ENCODE peak calls at places on chromosomes 5 and 9, in ten cellular contexts. T is activated CD8-positive, alpha-beta T cell treated with anti-CD3 and anti-CD28 coated beads for 36 hours; M is ovary; B is progenitor cell of endocrine pancreas; O is CD4-positive, alpha-beta T cell; X is mesothelial cell of epicardium; R is thoracic aorta; N is astrocyte of the spinal cord; J is tibial nerve; G is gastrocnemius medialis. F is an unnamed sample.

GRCh38 chr5:75472973-75473372 is 38.5 kb downstream of the CERT1 start:
- DNase-seq in T (no peak), M (no peak), B (no peak), O (no peak), X (no peak), R (no peak), N (no peak), J (no peak), G (no peak), F (no peak)

GRCh38 chr5:79157289-79157688 is 45.7 kb downstream of the BHMT start:
- DNase-seq in T (no peak), M (no peak), B (no peak), O (no peak), X (no peak), R (no peak), N (no peak), J (no peak), G (no peak), F (no peak)

GRCh38 chr5:97224112-97224750 is 41.2 kb upstream of the RIOK2 start:
- DNase-seq in T (no peak), M (no peak), B (no peak), O (no peak), X (no peak), R (no peak), N (peak), J (no peak), G (no peak), F (no peak)

GRCh38 chr5:67381240-67381875 is 184.8 kb upstream of the CD180 start:
- DNase-seq in T (no peak), M (no peak), B (no peak), O (no peak), X (no peak), R (no peak), N (no peak), J (no peak), G (no peak), F (no peak)

GRCh38 chr9:117414220-117414905 is 494 bp downstream of the ASTN2 start:
- DNase-seq in T (no peak), M (no peak), B (peak), O (no peak), X (peak), R (no peak), N (no peak), J (no peak), G (no peak), F (peak)

GRCh38 chr9:88593537-88594185 is 58.7 kb downstream of the NXNL2 start:
- DNase-seq in T (peak), M (peak), B (no peak), O (peak), X (no peak), R (no peak), N (peak), J (peak), G (no peak), F (peak)

GRCh38 chr9:116336133-116336862 is 182.7 kb downstream of the PAPPA start:
- DNase-seq in T (no peak), M (no peak), B (no peak), O (no peak), X (no peak), R (no peak), N (no peak), J (no peak), G (no peak), F (no peak)

GRCh38 chr5:96384353-96384752 is 48.7 kb downstream of the PCSK1 start:
- DNase-seq in T (no peak), M (no peak), B (no peak), O (no peak), X (no peak), R (no peak), N (peak), J (no peak), G (peak), F (no peak)

GRCh38 chr5:151094054-151094858 is 13.4 kb upstream of the TNIP1 start:
- DNase-seq in T (peak), M (no peak), B (no peak), O (peak), X (no peak), R (no peak), N (no peak), J (no peak), G (no peak), F (no peak)

GRCh38 chr5:19564036-19564435 is 424.0 kb downstream of the CDH18 start:
- DNase-seq in T (no peak), M (no peak), B (no peak), O (no peak), X (no peak), R (no peak), N (peak), J (no peak), G (no peak), F (no peak)

GRCh38 chr9:115002371-115003120 is 72.2 kb upstream of the TNFSF8 start:
- DNase-seq in T (no peak), M (no peak), B (no peak), O (no peak), X (no peak), R (no peak), N (no peak), J (no peak), G (no peak), F (no peak)

GRCh38 chr5:112109331-112109993 is 309.6 kb downstream of the EPB41L4A start:
- DNase-seq in T (no peak), M (no peak), B (no peak), O (no peak), X (no peak), R (no peak), N (peak), J (no peak), G (peak), F (no peak)

GRCh38 chr5:155299342-155300006 is 285.9 kb downstream of the KIF4B start:
- DNase-seq in T (no peak), M (no peak), B (no peak), O (no peak), X (no peak), R (no peak), N (no peak), J (no peak), G (no peak), F (no peak)

GRCh38 chr5:36414869-36415282 is 113.2 kb upstream of the RANBP3L start:
- DNase-seq in T (no peak), M (no peak), B (no peak), O (no peak), X (no peak), R (no peak), N (peak), J (no peak), G (no peak), F (no peak)

GRCh38 chr9:5947912-5948311 is 57.2 kb downstream of the MLANA start:
- DNase-seq in T (peak), M (no peak), B (no peak), O (no peak), X (no peak), R (no peak), N (no peak), J (no peak), G (peak), F (no peak)

GRCh38 chr5:161432798-161433197 is 113.7 kb downstream of the GABRB2 start:
- DNase-seq in T (no peak), M (no peak), B (no peak), O (no peak), X (no peak), R (no peak), N (no peak), J (no peak), G (no peak), F (no peak)

GRCh38 chr9:113151696-113152630 is 1.2 kb downstream of the SLC31A2 start:
- DNase-seq in T (no peak), M (no peak), B (no peak), O (no peak), X (no peak), R (no peak), N (no peak), J (no peak), G (no peak), F (no peak)

GRCh38 chr9:19030899-19031298 is 2.1 kb downstream of the SAXO1 start:
- DNase-seq in T (no peak), M (no peak), B (no peak), O (no peak), X (no peak), R (no peak), N (no peak), J (no peak), G (no peak), F (no peak)

GRCh38 chr5:35046754-35047153 is 995 bp downstream of the AGXT2 start:
- DNase-seq in T (no peak), M (no peak), B (no peak), O (no peak), X (no peak), R (no peak), N (peak), J (no peak), G (no peak), F (no peak)

GRCh38 chr5:113692466-113693204 is 179.1 kb downstream of the YTHDC2 start:
- DNase-seq in T (no peak), M (no peak), B (no peak), O (no peak), X (no peak), R (no peak), N (no peak), J (no peak), G (no peak), F (no peak)

GRCh38 chr5:158456241-158456640 is 597.3 kb upstream of the CLINT1 start:
- DNase-seq in T (no peak), M (no peak), B (no peak), O (no peak), X (no peak), R (no peak), N (no peak), J (no peak), G (no peak), F (no peak)

GRCh38 chr5:126811515-126812198 is 34.7 kb downstream of the LMNB1 start:
- DNase-seq in T (peak), M (no peak), B (no peak), O (peak), X (no peak), R (no peak), N (peak), J (no peak), G (no peak), F (no peak)

GRCh38 chr5:401216-402034 is 41.6 kb upstream of the EXOC3 start:
- DNase-seq in T (no peak), M (peak), B (no peak), O (no peak), X (peak), R (no peak), N (no peak), J (no peak), G (no peak), F (no peak)

GRCh38 chr5:28703651-28704260 is 1665.4 kb upstream of the CDH9 start:
- DNase-seq in T (no peak), M (no peak), B (no peak), O (no peak), X (no peak), R (no peak), N (peak), J (no peak), G (no peak), F (no peak)

GRCh38 chr5:170216262-170216864 is 16.4 kb upstream of the C5orf58 start:
- DNase-seq in T (no peak), M (no peak), B (no peak), O (no peak), X (no peak), R (no peak), N (peak), J (no peak), G (no peak), F (peak)

GRCh38 chr5:157446077-157446930 is 13.7 kb upstream of the NIPAL4 start:
- DNase-seq in T (no peak), M (no peak), B (no peak), O (no peak), X (no peak), R (no peak), N (no peak), J (no peak), G (no peak), F (no peak)

GRCh38 chr5:172534229-172535169 is 80.2 kb upstream of the SH3PXD2B start:
- DNase-seq in T (no peak), M (no peak), B (peak), O (no peak), X (peak), R (no peak), N (no peak), J (no peak), G (no peak), F (no peak)

GRCh38 chr5:125798311-125798710 is 624.9 kb upstream of the GRAMD2B start:
- DNase-seq in T (no peak), M (no peak), B (no peak), O (no peak), X (no peak), R (no peak), N (peak), J (no peak), G (no peak), F (peak)

GRCh38 chr5:22557251-22557650 is 295.9 kb downstream of the CDH12 start:
- DNase-seq in T (no peak), M (no peak), B (no peak), O (no peak), X (no peak), R (no peak), N (no peak), J (no peak), G (no peak), F (no peak)

GRCh38 chr5:127838661-127839060 is 135.5 kb downstream of the CCDC192 start:
- DNase-seq in T (peak), M (no peak), B (no peak), O (no peak), X (no peak), R (no peak), N (peak), J (no peak), G (no peak), F (no peak)

GRCh38 chr5:141199359-141200235 is at the start of gene PCDHB11:
- DNase-seq in T (peak), M (no peak), B (no peak), O (no peak), X (no peak), R (no peak), N (no peak), J (no peak), G (no peak), F (no peak)
- TF ChIP-seq CTCF in T (no peak), M (no peak), B (peak), O (no peak), X (peak), R (no peak), N (no peak), J (no peak), G (no peak), F (peak)

GRCh38 chr5:131423056-131423455 is 159.2 kb downstream of the CDC42SE2 start:
- DNase-seq in T (no peak), M (no peak), B (no peak), O (no peak), X (no peak), R (no peak), N (peak), J (no peak), G (no peak), F (no peak)
- TF ChIP-seq CTCF in T (peak), M (no peak), B (peak), O (no peak), X (no peak), R (peak), N (peak), J (peak), G (no peak), F (peak)

DNA sequence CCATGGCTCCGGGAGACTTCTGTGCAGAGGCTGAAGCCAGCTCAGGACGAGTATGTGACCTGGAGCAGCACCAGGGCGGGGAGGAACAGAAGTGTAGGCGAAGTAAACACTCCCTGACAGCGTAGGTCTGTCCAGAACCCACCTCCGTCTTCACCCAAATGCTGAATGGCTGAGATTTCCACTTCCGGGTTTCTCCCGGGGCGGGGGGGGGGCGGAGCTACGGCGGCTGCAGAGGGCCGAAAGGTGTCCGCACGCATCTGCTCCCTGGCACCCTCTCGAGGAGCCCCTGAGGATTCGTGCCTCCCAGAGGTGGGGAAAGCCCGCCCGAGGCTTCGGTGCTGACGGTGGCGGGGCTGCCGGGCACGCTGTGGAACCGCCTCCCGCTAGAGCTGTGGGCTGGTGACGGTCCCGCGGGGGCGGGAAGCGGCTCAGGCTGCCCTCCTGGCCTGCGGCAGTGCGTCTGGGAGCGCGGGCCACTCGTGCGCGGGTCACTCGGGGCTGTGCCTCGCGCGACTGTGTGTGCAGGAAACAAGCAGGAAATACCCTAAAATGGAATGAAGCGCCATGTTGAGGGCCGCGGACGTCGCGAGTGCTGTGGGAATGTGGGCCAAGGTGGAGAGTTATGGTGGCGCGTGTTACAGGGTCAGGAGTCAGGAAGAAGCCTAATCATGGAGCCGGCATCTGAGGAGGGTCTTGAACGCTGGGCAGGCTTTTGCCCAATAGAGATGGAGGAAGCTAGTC is 1425.4 kb downstream of the FOXD4L5 start:
- DNase-seq in T (no peak), M (peak), B (no peak), O (no peak), X (no peak), R (no peak), N (peak), J (no peak), G (peak), F (no peak)
- TF ChIP-seq CTCF in T (no peak), M (no peak), B (no peak), O (no peak), X (no peak), R (no peak), N (no peak), J (no peak), G (no peak), F (no peak)

GRCh38 chr5:100900142-100900795 is 2.8 kb downstream of the ST8SIA4 start:
- DNase-seq in T (peak), M (no peak), B (no peak), O (no peak), X (peak), R (no peak), N (peak), J (no peak), G (no peak), F (no peak)
- TF ChIP-seq CTCF in T (peak), M (no peak), B (peak), O (peak), X (no peak), R (no peak), N (no peak), J (no peak), G (no peak), F (peak)

GRCh38 chr5:2272039-2272438 is 389.3 kb upstream of the IRX4 start:
- DNase-seq in T (no peak), M (no peak), B (no peak), O (no peak), X (no peak), R (no peak), N (no peak), J (no peak), G (no peak), F (no peak)

GRCh38 chr5:2270467-2270866 is 387.7 kb upstream of the IRX4 start:
- DNase-seq in T (no peak), M (no peak), B (no peak), O (no peak), X (no peak), R (no peak), N (no peak), J (no peak), G (no peak), F (no peak)

GRCh38 chr5:2269656-2270055 is 386.9 kb upstream of the IRX4 start:
- DNase-seq in T (no peak), M (no peak), B (no peak), O (no peak), X (no peak), R (no peak), N (no peak), J (no peak), G (no peak), F (no peak)

GRCh38 chr5:2272755-2273154 is 390.0 kb upstream of the IRX4 start:
- DNase-seq in T (no peak), M (no peak), B (no peak), O (no peak), X (no peak), R (no peak), N (no peak), J (no peak), G (no peak), F (no peak)

DNA sequence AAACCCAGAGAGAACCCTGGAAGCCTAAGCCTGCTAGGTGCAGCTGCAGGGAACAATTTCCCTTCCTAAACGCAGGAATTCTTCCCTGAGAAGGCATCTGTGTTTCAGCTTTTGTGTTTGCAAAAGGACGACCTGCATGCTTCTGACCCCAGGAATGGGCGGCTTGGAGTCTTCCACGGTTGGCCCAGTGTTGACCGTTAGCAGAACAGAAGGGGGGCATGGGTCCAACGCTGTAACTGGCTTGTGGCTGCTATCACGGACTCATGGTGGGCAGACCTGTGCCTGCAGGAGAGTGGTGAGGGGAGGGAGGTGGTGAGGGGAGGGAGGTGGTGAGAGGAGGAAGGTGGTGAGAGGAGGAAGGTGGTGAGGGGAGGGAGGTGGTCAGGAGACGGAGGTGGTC is 388.6 kb upstream of the IRX4 start:
- DNase-seq in T (no peak), M (no peak), B (no peak), O (no peak), X (no peak), R (no peak), N (no peak), J (no peak), G (no peak), F (no peak)
- TF ChIP-seq CTCF in T (no peak), M (no peak), B (no peak), O (no peak), X (no peak), R (no peak), N (no peak), J (no peak), G (no peak), F (no peak)

GRCh38 chr9:37329576-37329975 is 92.9 kb upstream of the GRHPR start:
- DNase-seq in T (peak), M (no peak), B (no peak), O (no peak), X (no peak), R (no peak), N (peak), J (no peak), G (no peak), F (no peak)
- TF ChIP-seq CTCF in T (peak), M (no peak), B (no peak), O (no peak), X (no peak), R (no peak), N (peak), J (no peak), G (no peak), F (peak)

GRCh38 chr5:15285901-15286583 is 213.9 kb upstream of the FBXL7 start:
- DNase-seq in T (no peak), M (no peak), B (no peak), O (no peak), X (no peak), R (no peak), N (peak), J (no peak), G (no peak), F (no peak)

GRCh38 chr5:15286659-15287058 is 213.3 kb upstream of the FBXL7 start:
- DNase-seq in T (no peak), M (no peak), B (no peak), O (no peak), X (no peak), R (no peak), N (no peak), J (no peak), G (no peak), F (no peak)

GRCh38 chr5:15290953-15291352 is 209.0 kb upstream of the FBXL7 start:
- DNase-seq in T (no peak), M (no peak), B (no peak), O (no peak), X (no peak), R (no peak), N (no peak), J (no peak), G (no peak), F (no peak)
- TF ChIP-seq CTCF in T (no peak), M (no peak), B (no peak), O (no peak), X (no peak), R (no peak), N (no peak), J (no peak), G (no peak), F (peak)

GRCh38 chr9:4796988-4797956 is 4.5 kb downstream of the RCL1 start:
- DNase-seq in T (peak), M (no peak), B (no peak), O (no peak), X (no peak), R (no peak), N (peak), J (no peak), G (no peak), F (no peak)
- TF ChIP-seq CTCF in T (peak), M (peak), B (peak), O (peak), X (peak), R (peak), N (peak), J (peak), G (peak), F (peak)

GRCh38 chr9:100014846-100015245 is 84.0 kb downstream of the ERP44 start:
- DNase-seq in T (no peak), M (no peak), B (no peak), O (no peak), X (no peak), R (no peak), N (no peak), J (no peak), G (no peak), F (no peak)

GRCh38 chr9:100013573-100013972 is 85.2 kb downstream of the ERP44 start:
- DNase-seq in T (no peak), M (no peak), B (no peak), O (no peak), X (no peak), R (no peak), N (no peak), J (no peak), G (no peak), F (no peak)

GRCh38 chr9:100011062-100011681 is 87.6 kb downstream of the ERP44 start:
- DNase-seq in T (peak), M (no peak), B (no peak), O (peak), X (no peak), R (no peak), N (peak), J (no peak), G (no peak), F (peak)
- TF ChIP-seq CTCF in T (peak), M (no peak), B (peak), O (peak), X (peak), R (no peak), N (peak), J (no peak), G (no peak), F (peak)

GRCh38 chr5:42555797-42556196 is 132.6 kb downstream of the GHR start:
- DNase-seq in T (no peak), M (no peak), B (no peak), O (no peak), X (no peak), R (no peak), N (no peak), J (no peak), G (peak), F (no peak)
- TF ChIP-seq CTCF in T (no peak), M (no peak), B (no peak), O (no peak), X (no peak), R (no peak), N (no peak), J (no peak), G (no peak), F (no peak)

F was measured in neural crest cell.